ENCODE peak calls at places on chromosomes 1 and 21, in ten cellular contexts. X is fibroblast of mammary gland, F is cardiac muscle cell, O is NB4, M is D721Med, R is RWPE1, Z is IMR-90, B is bronchial epithelial cell, I is Panc1, H is heart left ventricle. A is an unnamed sample.

GRCh38 chr1:231600461-231600976 is 26.1 kb upstream of the DISC1 start:
- DNase-seq in X (peak; percentile 70), F (no peak), O (no peak), M (no peak), R (no peak), Z (peak; percentile 44), B (no peak), I (no peak), H (no peak), A (peak; percentile 36)

GRCh38 chr1:9873385-9873784 is 36.7 kb downstream of the CTNNBIP1 start:
- DNase-seq in X (no peak), F (no peak), O (no peak), M (no peak), R (no peak), Z (no peak), B (no peak), I (no peak), H (no peak), A (no peak)

GRCh38 chr1:112772781-112773180 is 57.6 kb upstream of the PPM1J start:
- DNase-seq in X (no peak), F (no peak), O (no peak), M (no peak), R (no peak), Z (no peak), B (no peak), I (no peak), H (no peak), A (no peak)

GRCh38 chr1:107419003-107419402 is 278.2 kb downstream of the NTNG1 start:
- DNase-seq in X (no peak), F (no peak), O (no peak), M (no peak), R (no peak), Z (no peak), B (no peak), I (no peak), H (no peak), A (no peak)

GRCh38 chr1:15104768-15105167 is 48.8 kb upstream of the TMEM51 start:
- DNase-seq in X (no peak), F (no peak), O (no peak), M (no peak), R (no peak), Z (no peak), B (no peak), I (no peak), H (no peak), A (no peak)

GRCh38 chr1:22814176-22815042 is 103.8 kb downstream of the EPHB2 start:
- DNase-seq in X (peak; percentile 71), F (no peak), O (no peak), M (no peak), R (no peak), Z (no peak), B (no peak), I (no peak), H (no peak), A (no peak)

GRCh38 chr1:45793942-45794604 is 9.3 kb upstream of the MAST2 start:
- DNase-seq in X (no peak), F (no peak), O (no peak), M (no peak), R (no peak), Z (no peak), B (no peak), I (no peak), H (no peak), A (no peak)

GRCh38 chr1:156498447-156499193 is 2.0 kb downstream of the MEF2D start:
- DNase-seq in X (peak; percentile 62), F (peak; percentile 66), O (peak; percentile 54), M (no peak), R (no peak), Z (peak; percentile 72), B (no peak), I (no peak), H (peak; percentile 86), A (peak; percentile 53)

GRCh38 chr1:241229216-241229615 is 127.8 kb downstream of the RGS7 start:
- DNase-seq in X (no peak), F (no peak), O (no peak), M (no peak), R (no peak), Z (no peak), B (no peak), I (no peak), H (no peak), A (no peak)

GRCh38 chr1:9363061-9363471 is 70.4 kb downstream of the SPSB1 start:
- DNase-seq in X (no peak), F (no peak), O (no peak), M (no peak), R (no peak), Z (no peak), B (no peak), I (no peak), H (no peak), A (no peak)

GRCh38 chr21:35904995-35905972 is 155.0 kb downstream of the SETD4 start:
- DNase-seq in X (peak; percentile 62), F (no peak), O (no peak), M (no peak), R (no peak), Z (no peak), B (no peak), I (no peak), H (peak; percentile 40), A (peak; percentile 67)

GRCh38 chr21:18155508-18156193 is 89.0 kb upstream of the CHODL start:
- DNase-seq in X (no peak), F (peak; percentile 55), O (no peak), M (no peak), R (no peak), Z (no peak), B (no peak), I (no peak), H (no peak), A (peak; percentile 6)

GRCh38 chr1:59643526-59643925 is 171.2 kb upstream of the HOOK1 start:
- DNase-seq in X (no peak), F (no peak), O (no peak), M (no peak), R (no peak), Z (no peak), B (no peak), I (no peak), H (no peak), A (no peak)

GRCh38 chr1:183287191-183287675 is 101.2 kb downstream of the LAMC2 start:
- DNase-seq in X (no peak), F (peak; percentile 70), O (no peak), M (no peak), R (no peak), Z (peak; percentile 63), B (no peak), I (no peak), H (peak; percentile 94), A (peak; percentile 49)

DNA sequence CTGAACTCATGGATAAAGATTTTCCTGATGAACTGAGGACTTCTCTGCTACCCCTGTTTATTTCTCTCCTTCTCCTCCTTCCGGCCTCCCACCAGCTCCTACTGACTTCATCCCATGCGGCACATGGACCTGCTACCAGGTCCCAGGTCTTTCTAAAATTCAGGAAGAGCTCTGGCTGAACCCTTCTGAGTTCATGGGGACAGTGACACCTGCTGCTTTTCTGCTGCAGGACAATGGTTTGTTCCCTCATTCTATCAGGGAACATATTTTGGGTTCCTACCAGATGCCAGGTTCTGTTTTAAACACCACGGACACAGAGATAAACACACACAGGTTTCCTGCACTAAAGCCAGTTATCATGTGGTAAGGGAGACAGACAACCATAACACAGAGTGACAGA is 114.1 kb upstream of the RAB4A start:
- DNase-seq in X (peak; percentile 7), F (peak; percentile 45), O (peak; percentile 49), M (no peak), R (peak; percentile 38), Z (no peak), B (no peak), I (peak; percentile 0), H (no peak), A (peak; percentile 2)
- TF ChIP-seq CTCF in X (peak; percentile 14), F (peak; percentile 14), O (peak; percentile 44), M (peak; percentile 51), R (no peak), Z (peak; percentile 31), B (peak; percentile 36), I (peak; percentile 61), H (peak; percentile 59), A (no peak)

GRCh38 chr1:27577504-27578188 is 26.3 kb downstream of the AHDC1 start:
- DNase-seq in X (no peak), F (no peak), O (no peak), M (no peak), R (no peak), Z (no peak), B (no peak), I (no peak), H (peak; percentile 62), A (no peak)

GRCh38 chr1:27576846-27577245 is 27.1 kb downstream of the AHDC1 start:
- DNase-seq in X (no peak), F (no peak), O (no peak), M (no peak), R (no peak), Z (no peak), B (no peak), I (no peak), H (peak; percentile 51), A (no peak)

GRCh38 chr1:27574001-27574781 is 29.8 kb downstream of the AHDC1 start:
- DNase-seq in X (no peak), F (no peak), O (no peak), M (no peak), R (no peak), Z (no peak), B (no peak), I (no peak), H (no peak), A (no peak)

GRCh38 chr1:27574871-27575831 is 28.8 kb downstream of the AHDC1 start:
- DNase-seq in X (peak; percentile 75), F (peak; percentile 90), O (no peak), M (no peak), R (peak; percentile 78), Z (peak; percentile 85), B (peak; percentile 51), I (no peak), H (peak; percentile 92), A (peak; percentile 86)

GRCh38 chr1:27575861-27576331 is 28.0 kb downstream of the AHDC1 start:
- DNase-seq in X (no peak), F (peak; percentile 94), O (no peak), M (no peak), R (peak; percentile 60), Z (no peak), B (peak; percentile 47), I (no peak), H (peak; percentile 92), A (peak; percentile 57)
- TF ChIP-seq CTCF in X (no peak), F (peak; percentile 12), O (no peak), M (no peak), R (no peak), Z (peak; percentile 9), B (no peak), I (no peak), H (peak; percentile 15), A (no peak)

DNA sequence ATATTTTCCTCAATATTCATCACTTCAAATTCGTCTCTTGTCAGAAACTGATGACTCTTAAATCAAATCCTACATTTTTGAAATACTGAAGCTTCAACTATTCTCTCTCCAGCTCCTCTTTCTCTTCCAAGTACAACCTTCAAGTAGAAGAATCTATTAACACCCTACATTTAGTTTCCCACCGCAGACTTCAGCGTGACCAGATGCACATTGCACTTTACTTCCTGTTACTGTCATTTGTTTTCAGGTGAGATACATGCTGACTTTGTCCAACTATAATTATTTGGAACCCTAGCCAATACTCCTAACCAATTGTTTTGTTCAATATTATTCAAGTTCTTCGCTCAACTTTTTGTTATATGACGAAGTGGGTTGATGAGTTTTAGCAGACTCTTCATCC is 116.0 kb downstream of the MRPL39 start:
- DNase-seq in X (no peak), F (no peak), O (no peak), M (no peak), R (no peak), Z (no peak), B (no peak), I (no peak), H (no peak), A (no peak)
- TF ChIP-seq CTCF in X (no peak), F (no peak), O (no peak), M (no peak), R (no peak), Z (no peak), B (no peak), I (no peak), H (no peak), A (no peak)

GRCh38 chr1:116842654-116843053 is 67.1 kb upstream of the PTGFRN start:
- DNase-seq in X (peak; percentile 21), F (peak; percentile 53), O (no peak), M (no peak), R (no peak), Z (no peak), B (peak; percentile 25), I (no peak), H (no peak), A (no peak)
- TF ChIP-seq CTCF in X (peak; percentile 32), F (peak; percentile 22), O (no peak), M (no peak), R (no peak), Z (peak; percentile 28), B (peak; percentile 23), I (no peak), H (no peak), A (peak; percentile 2)